ENCODE peak calls at places on chromosomes 5 and 9, in seven cellular contexts. One of them, this sample, is unnamed.

GRCh38 chr5:150918613-150919012 is 13.8 kb upstream of the ZNF300 start:
- DNase-seq in DMS153: no peak
- DNase-seq in GM03348: no peak
- DNase-seq in LoVo: no peak
- DNase-seq in nucleus accumbens: no peak
- DNase-seq in GM19239: no peak
- DNase-seq in GM04504: peak
- DNase-seq in this sample: no peak

GRCh38 chr5:141878186-141878770 is at the start of gene PCDH1:
- DNase-seq in LoVo: peak
- DNase-seq in DMS153: no peak
- DNase-seq in nucleus accumbens: peak
- DNase-seq in GM19239: no peak
- DNase-seq in GM04504: no peak
- DNase-seq in GM03348: peak
- DNase-seq in this sample: no peak

GRCh38 chr9:19117039-19117716 is 10.1 kb downstream of the PLIN2 start:
- DNase-seq in nucleus accumbens: no peak
- DNase-seq in GM04504: no peak
- DNase-seq in DMS153: no peak
- DNase-seq in GM03348: no peak
- DNase-seq in LoVo: no peak
- DNase-seq in GM19239: no peak
- DNase-seq in this sample: no peak

GRCh38 chr5:68405784-68406183 is 190.2 kb downstream of the PIK3R1 start:
- DNase-seq in nucleus accumbens: no peak
- DNase-seq in LoVo: no peak
- DNase-seq in DMS153: no peak
- DNase-seq in GM03348: no peak
- DNase-seq in GM04504: no peak
- DNase-seq in GM19239: no peak
- DNase-seq in this sample: no peak

GRCh38 chr9:109101810-109102209 is 17.9 kb downstream of the TMEM245 start:
- DNase-seq in GM03348: peak
- DNase-seq in GM04504: no peak
- DNase-seq in LoVo: peak
- DNase-seq in GM19239: no peak
- DNase-seq in DMS153: peak
- DNase-seq in nucleus accumbens: no peak
- DNase-seq in this sample: peak

GRCh38 chr5:116778015-116778414 is 203.4 kb upstream of the SEMA6A start:
- DNase-seq in GM04504: no peak
- DNase-seq in GM03348: no peak
- DNase-seq in nucleus accumbens: peak
- DNase-seq in LoVo: no peak
- DNase-seq in DMS153: no peak
- DNase-seq in GM19239: no peak
- DNase-seq in this sample: no peak

GRCh38 chr5:132771559-132771998 is 5.5 kb downstream of the SEPTIN8 start:
- DNase-seq in DMS153: no peak
- DNase-seq in nucleus accumbens: no peak
- DNase-seq in GM19239: no peak
- DNase-seq in LoVo: no peak
- DNase-seq in GM04504: peak
- DNase-seq in GM03348: peak
- DNase-seq in this sample: peak

GRCh38 chr9:134738869-134739659 is 97.5 kb downstream of the COL5A1 start:
- DNase-seq in GM19239: peak
- DNase-seq in DMS153: peak
- DNase-seq in LoVo: peak
- DNase-seq in nucleus accumbens: peak
- DNase-seq in GM03348: peak
- DNase-seq in GM04504: peak
- DNase-seq in this sample: peak

GRCh38 chr9:76581752-76582151 is 122.8 kb downstream of the GCNT1 start:
- DNase-seq in GM03348: no peak
- DNase-seq in DMS153: no peak
- DNase-seq in GM04504: no peak
- DNase-seq in GM19239: no peak
- DNase-seq in LoVo: no peak
- DNase-seq in nucleus accumbens: no peak
- DNase-seq in this sample: no peak

GRCh38 chr9:4126184-4126865 is 173.5 kb downstream of the GLIS3 start:
- DNase-seq in nucleus accumbens: no peak
- DNase-seq in DMS153: no peak
- DNase-seq in GM03348: peak
- DNase-seq in GM19239: no peak
- DNase-seq in GM04504: peak
- DNase-seq in LoVo: peak
- DNase-seq in this sample: peak

GRCh38 chr5:124951676-124952075 is 205.2 kb upstream of the ZNF608 start:
- DNase-seq in GM19239: peak
- DNase-seq in nucleus accumbens: no peak
- DNase-seq in GM03348: no peak
- DNase-seq in DMS153: no peak
- DNase-seq in GM04504: no peak
- DNase-seq in LoVo: no peak
- DNase-seq in this sample: no peak

GRCh38 chr9:93898502-93899426 is 56.4 kb downstream of the BARX1 start:
- DNase-seq in GM04504: no peak
- DNase-seq in DMS153: no peak
- DNase-seq in nucleus accumbens: no peak
- DNase-seq in GM03348: peak
- DNase-seq in GM19239: no peak
- DNase-seq in LoVo: no peak
- DNase-seq in this sample: no peak

GRCh38 chr5:83474986-83475385 is 3.4 kb downstream of the VCAN start:
- DNase-seq in DMS153: no peak
- DNase-seq in LoVo: no peak
- DNase-seq in GM04504: no peak
- DNase-seq in GM03348: no peak
- DNase-seq in GM19239: no peak
- DNase-seq in nucleus accumbens: no peak
- DNase-seq in this sample: peak

GRCh38 chr9:38621434-38622082 is 1.2 kb upstream of the ANKRD18A start:
- DNase-seq in GM03348: no peak
- DNase-seq in LoVo: no peak
- DNase-seq in nucleus accumbens: no peak
- DNase-seq in GM04504: no peak
- DNase-seq in DMS153: no peak
- DNase-seq in GM19239: no peak
- DNase-seq in this sample: no peak

GRCh38 chr5:141734501-141735231 is 52.6 kb upstream of the ARAP3 start:
- DNase-seq in GM03348: peak
- DNase-seq in LoVo: peak
- DNase-seq in GM19239: peak
- DNase-seq in DMS153: no peak
- DNase-seq in GM04504: peak
- DNase-seq in nucleus accumbens: no peak
- DNase-seq in this sample: peak

GRCh38 chr5:71705416-71705815 is 13.7 kb upstream of the CARTPT start:
- DNase-seq in DMS153: no peak
- DNase-seq in GM19239: no peak
- DNase-seq in GM03348: no peak
- DNase-seq in nucleus accumbens: no peak
- DNase-seq in LoVo: no peak
- DNase-seq in GM04504: no peak
- DNase-seq in this sample: no peak

GRCh38 chr9:79383096-79383495 is 188.7 kb upstream of the TLE4 start:
- DNase-seq in GM19239: no peak
- DNase-seq in LoVo: no peak
- DNase-seq in nucleus accumbens: no peak
- DNase-seq in GM04504: no peak
- DNase-seq in GM03348: no peak
- DNase-seq in DMS153: no peak
- DNase-seq in this sample: no peak

GRCh38 chr5:143446535-143447226 is 43.2 kb upstream of the NR3C1 start:
- DNase-seq in LoVo: no peak
- DNase-seq in nucleus accumbens: no peak
- DNase-seq in GM03348: no peak
- DNase-seq in GM04504: no peak
- DNase-seq in GM19239: no peak
- DNase-seq in DMS153: no peak
- DNase-seq in this sample: no peak

GRCh38 chr5:180174587-180174972 is 34.4 kb downstream of the RASGEF1C start:
- DNase-seq in LoVo: no peak
- DNase-seq in nucleus accumbens: no peak
- DNase-seq in GM03348: no peak
- DNase-seq in GM19239: no peak
- DNase-seq in DMS153: no peak
- DNase-seq in GM04504: no peak
- DNase-seq in this sample: no peak

GRCh38 chr9:27665121-27665520 is 91.8 kb upstream of the C9orf72 start:
- DNase-seq in LoVo: peak
- DNase-seq in GM04504: no peak
- DNase-seq in DMS153: peak
- DNase-seq in GM03348: no peak
- DNase-seq in GM19239: no peak
- DNase-seq in nucleus accumbens: no peak
- DNase-seq in this sample: no peak